ENCODE peak calls at places on chromosomes 16 and 17, in nine cellular contexts. Q is stimulated activated CD4-positive, alpha-beta T cell treated with anti-CD3 and anti-CD28 coated beads, Interleukin-1b, Interleukin-23, amount 100 ng/mL, for 4 hours; K is GM10248; V is ELF-1; B is ELR; H is hepatic stellate cell; T is Daoy; I is GDM1; P is NCI-H2107. R is an unnamed sample.
A peak's percentile ranks its signal among the peaks of the same experiment; 100 is the strongest.

GRCh38 chr16:8935989-8936388 is 27.7 kb downstream of the USP7 start:
- DNase-seq in P (no peak), V (peak; percentile 53), I (no peak), H (no peak), Q (no peak), B (no peak), T (no peak), K (no peak), R (no peak)

GRCh38 chr17:37430051-37430591 is 23.4 kb downstream of the TADA2A start:
- DNase-seq in I (no peak), V (no peak), T (no peak), B (peak; percentile 62), Q (no peak), P (no peak), K (peak; percentile 38), H (no peak), R (no peak)

GRCh38 chr17:64357191-64357981 is 33.3 kb downstream of the PECAM1 start:
- DNase-seq in P (peak; percentile 23), V (no peak), H (peak; percentile 54), T (peak; percentile 89), Q (no peak), I (no peak), K (no peak), B (peak; percentile 97), R (no peak)

GRCh38 chr17:72444517-72445054 is 323.8 kb downstream of the SOX9 start:
- DNase-seq in I (no peak), V (no peak), P (no peak), K (no peak), H (no peak), T (no peak), B (no peak), Q (no peak), R (no peak)

GRCh38 chr16:624522-625401 is 6.0 kb upstream of the WFIKKN1 start:
- DNase-seq in K (no peak), H (no peak), I (no peak), V (no peak), P (no peak), T (no peak), Q (no peak), B (no peak), R (no peak)

GRCh38 chr16:73288435-73288834 is 240.5 kb upstream of the ZFHX3 start:
- DNase-seq in B (no peak), K (no peak), I (no peak), H (no peak), P (no peak), V (no peak), T (no peak), Q (no peak), R (no peak)

GRCh38 chr17:42428141-42428944 is 5.3 kb upstream of the CAVIN1 start:
- DNase-seq in T (peak; percentile 86), K (peak; percentile 41), H (peak; percentile 88), Q (no peak), V (peak; percentile 71), P (no peak), I (peak; percentile 68), B (peak; percentile 99), R (peak; percentile 93)

GRCh38 chr16:82091225-82091624 is 56.2 kb downstream of the HSD17B2 start:
- DNase-seq in T (peak; percentile 3), I (no peak), B (peak; percentile 16), K (no peak), Q (no peak), H (peak; percentile 6), P (no peak), V (no peak), R (peak; percentile 67)

GRCh38 chr17:44105941-44106340 is 17.5 kb downstream of the HDAC5 start:
- DNase-seq in Q (no peak), V (peak; percentile 84), P (no peak), B (no peak), H (no peak), I (no peak), T (no peak), K (no peak), R (no peak)

GRCh38 chr17:69723741-69724140 is 309.2 kb downstream of the MAP2K6 start:
- DNase-seq in H (no peak), V (no peak), B (peak; percentile 38), Q (no peak), I (no peak), P (no peak), K (no peak), T (no peak), R (no peak)

GRCh38 chr17:63497708-63498483 is 21.0 kb downstream of the ACE start:
- DNase-seq in T (no peak), Q (no peak), I (no peak), H (no peak), B (peak; percentile 38), K (no peak), V (peak; percentile 72), P (no peak), R (peak; percentile 82)

GRCh38 chr16:53910990-53911389 is 207.0 kb downstream of the FTO start:
- DNase-seq in Q (no peak), B (no peak), I (no peak), H (no peak), V (no peak), K (no peak), T (no peak), P (no peak), R (no peak)

GRCh38 chr17:10724546-10725195 is 5.2 kb downstream of the TMEM220 start:
- DNase-seq in T (no peak), P (no peak), B (no peak), Q (no peak), H (no peak), I (no peak), V (no peak), K (no peak), R (no peak)

GRCh38 chr17:57663326-57664070 is 81.6 kb downstream of the CCDC182 start:
- DNase-seq in P (no peak), V (no peak), I (no peak), T (no peak), B (no peak), K (no peak), Q (no peak), H (no peak), R (no peak)

GRCh38 chr16:14399397-14400284 is 230.4 kb downstream of the PARN start:
- DNase-seq in K (no peak), V (peak; percentile 74), P (no peak), Q (no peak), T (peak; percentile 80), H (peak; percentile 50), B (peak; percentile 56), I (peak; percentile 35), R (peak; percentile 97)

GRCh38 chr16:3673201-3673600 is 18.7 kb downstream of the DNASE1 start:
- DNase-seq in Q (no peak), K (no peak), B (no peak), P (no peak), I (no peak), V (no peak), H (no peak), T (no peak), R (no peak)

GRCh38 chr17:79923974-79924638 is 84.9 kb upstream of the CBX4 start:
- DNase-seq in T (peak; percentile 41), V (peak; percentile 82), Q (peak; percentile 20), I (no peak), K (peak; percentile 50), P (no peak), B (peak; percentile 58), H (no peak), R (peak; percentile 95)

GRCh38 chr16:67302076-67302475 is 22.7 kb downstream of the PLEKHG4 start:
- DNase-seq in K (no peak), T (no peak), P (no peak), Q (no peak), B (no peak), I (no peak), V (no peak), H (no peak), R (peak; percentile 43)

GRCh38 chr16:1335211-1335971 is 1.9 kb downstream of the BAIAP3 start:
- DNase-seq in P (no peak), V (no peak), B (no peak), T (no peak), H (no peak), I (no peak), K (no peak), Q (no peak), R (no peak)

GRCh38 chr16:50195276-50195675 is 42.2 kb downstream of the TENT4B start:
- DNase-seq in Q (no peak), P (no peak), K (no peak), H (no peak), T (peak; percentile 28), B (peak; percentile 78), I (no peak), V (no peak), R (no peak)

GRCh38 chr17:65956814-65957213 is 235.1 kb downstream of the CEP112 start:
- DNase-seq in V (no peak), B (peak; percentile 45), K (no peak), Q (no peak), T (no peak), P (no peak), I (no peak), H (no peak), R (no peak)

GRCh38 chr17:29546085-29546484 is 20.8 kb downstream of the ABHD15 start:
- DNase-seq in P (no peak), B (no peak), T (no peak), V (no peak), H (no peak), I (no peak), K (no peak), Q (no peak), R (no peak)

GRCh38 chr16:79628501-79628975 is 28.0 kb upstream of the MAF start:
- DNase-seq in B (no peak), H (peak; percentile 74), K (peak; percentile 15), V (no peak), T (peak; percentile 87), Q (peak; percentile 34), I (no peak), P (no peak), R (peak; percentile 85)

GRCh38 chr17:57762375-57762916 is 17.3 kb upstream of the CCDC182 start:
- DNase-seq in I (no peak), Q (no peak), P (no peak), V (peak; percentile 21), B (no peak), K (no peak), T (no peak), H (no peak), R (no peak)

GRCh38 chr16:67284699-67285646 is 5.6 kb downstream of the PLEKHG4 start:
- DNase-seq in P (peak; percentile 41), K (no peak), I (no peak), H (peak; percentile 66), T (peak; percentile 48), Q (no peak), B (peak; percentile 53), V (peak; percentile 79), R (peak; percentile 85)